ENCODE peak calls at places on chromosomes 11 and 22, in four cellular contexts. L is GM12878, Q is K562, N is HepG2. V is an unnamed sample.
A peak's percentile ranks its signal among the peaks of the same experiment; 100 is the strongest.

GRCh38 chr11:27281740-27282139 is 81.3 kb downstream of the CCDC34 start:
- DNase-seq in L (peak; percentile 19), Q (no peak), N (peak; percentile 29), V (no peak)

GRCh38 chr22:47187558-47187957 is 425.1 kb downstream of the TBC1D22A start:
- DNase-seq in Q (no peak), L (no peak), N (no peak), V (no peak)

GRCh38 chr11:77125191-77125590 is 2.9 kb upstream of the MYO7A start:
- DNase-seq in L (no peak), Q (no peak), N (no peak), V (no peak)

GRCh38 chr11:8003187-8003586 is 16.1 kb downstream of the EIF3F start:
- DNase-seq in L (no peak), N (no peak), Q (no peak), V (no peak)

GRCh38 chr11:76638267-76639197 is 32.0 kb downstream of the LRRC32 start:
- DNase-seq in N (no peak), Q (no peak), L (no peak), V (no peak)

GRCh38 chr11:100805509-100806199 is 118.6 kb downstream of the ARHGAP42 start:
- DNase-seq in L (no peak), N (no peak), Q (peak; percentile 13), V (no peak)

GRCh38 chr11:127919206-127920000 is 668.0 kb downstream of the ETS1 start:
- DNase-seq in N (no peak), L (no peak), Q (no peak), V (no peak)

GRCh38 chr11:128894685-128895084 is 3.5 kb downstream of the KCNJ5 start:
- DNase-seq in N (peak; percentile 8), L (no peak), Q (peak; percentile 38), V (no peak)

GRCh38 chr11:134044514-134045284 is 24.2 kb upstream of the JAM3 start:
- DNase-seq in L (no peak), N (no peak), Q (no peak), V (no peak)

GRCh38 chr22:44193537-44193896 is 12.8 kb downstream of the PARVG start:
- DNase-seq in L (no peak), N (no peak), Q (no peak), V (no peak)

GRCh38 chr11:19173964-19174638 is 27.7 kb downstream of the CSRP3 start:
- DNase-seq in L (no peak), N (no peak), Q (peak; percentile 35), V (no peak)
- TF ChIP-seq HDAC6 in L (no peak), N (no peak), Q (no peak), V (no peak)

DNA sequence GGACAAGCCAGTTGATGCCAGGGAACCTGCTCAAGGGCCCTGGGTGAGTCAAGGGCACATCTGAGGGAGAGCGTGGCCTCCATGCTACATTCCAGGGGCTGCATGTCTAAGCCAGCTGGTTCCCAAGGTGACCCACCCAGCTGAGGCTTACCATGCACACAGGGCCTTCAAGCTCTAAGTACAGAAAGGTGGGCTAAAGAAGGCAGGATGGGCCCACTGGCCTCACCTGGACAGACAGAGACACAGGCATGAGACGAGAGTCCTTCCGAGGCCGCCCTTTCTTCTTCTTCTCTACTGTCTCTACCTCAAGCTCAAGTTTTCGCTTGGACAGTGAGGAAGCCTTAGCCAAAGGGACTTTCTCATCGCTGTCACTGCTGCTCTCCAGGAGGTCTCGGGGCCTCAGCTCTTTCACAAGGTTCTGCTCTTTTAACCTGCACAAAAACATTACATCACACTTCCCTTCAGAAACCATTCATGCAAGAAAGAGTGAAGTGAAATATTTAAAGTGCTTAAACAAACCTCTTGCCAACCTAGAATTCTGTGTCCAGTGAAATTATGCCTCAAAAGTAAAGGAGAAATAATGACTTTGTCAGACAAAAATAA is 69.9 kb downstream of the HIRA start:
- DNase-seq in Q (no peak), N (no peak), L (peak; percentile 82), V (no peak)
- TF ChIP-seq HDAC6 in Q (no peak), N (no peak), L (no peak), V (no peak)

GRCh38 chr22:23110190-23110921 is 31.4 kb downstream of the RSPH14 start:
- DNase-seq in Q (no peak), N (no peak), L (no peak), V (no peak)
- TF ChIP-seq HDAC6 in Q (no peak), N (no peak), L (no peak), V (no peak)

DNA sequence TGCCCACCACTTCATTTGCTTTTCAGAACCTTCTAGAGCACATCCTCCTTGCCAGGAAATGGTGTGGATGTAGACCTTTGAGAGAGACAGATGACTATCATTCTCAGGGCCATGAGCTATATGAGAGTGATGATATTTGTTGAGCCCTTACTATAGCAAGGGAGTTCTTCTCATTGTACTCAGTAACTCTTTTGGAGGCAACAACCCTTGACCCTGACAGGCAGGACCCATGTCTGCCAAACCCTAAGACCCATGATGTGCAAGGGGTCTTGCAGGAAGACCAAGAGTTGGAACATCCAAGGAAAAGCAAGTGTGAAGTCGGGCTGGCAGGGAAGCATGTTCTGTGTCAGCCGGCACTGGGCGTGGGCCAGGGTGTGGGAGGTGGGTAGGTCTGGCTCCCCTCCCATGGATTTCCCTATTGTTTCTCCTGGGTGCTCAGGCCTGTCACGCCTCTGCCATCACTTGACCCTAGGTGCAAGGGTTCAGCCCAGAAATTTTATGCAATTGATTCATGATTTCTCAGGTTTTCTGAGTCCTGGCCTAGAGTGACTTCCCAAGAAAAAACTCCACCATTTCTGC is 1.2 kb downstream of the FOLR3 start:
- DNase-seq in N (no peak), L (no peak), Q (no peak), V (no peak)
- TF ChIP-seq HDAC6 in N (no peak), L (no peak), Q (no peak), V (no peak)

DNA sequence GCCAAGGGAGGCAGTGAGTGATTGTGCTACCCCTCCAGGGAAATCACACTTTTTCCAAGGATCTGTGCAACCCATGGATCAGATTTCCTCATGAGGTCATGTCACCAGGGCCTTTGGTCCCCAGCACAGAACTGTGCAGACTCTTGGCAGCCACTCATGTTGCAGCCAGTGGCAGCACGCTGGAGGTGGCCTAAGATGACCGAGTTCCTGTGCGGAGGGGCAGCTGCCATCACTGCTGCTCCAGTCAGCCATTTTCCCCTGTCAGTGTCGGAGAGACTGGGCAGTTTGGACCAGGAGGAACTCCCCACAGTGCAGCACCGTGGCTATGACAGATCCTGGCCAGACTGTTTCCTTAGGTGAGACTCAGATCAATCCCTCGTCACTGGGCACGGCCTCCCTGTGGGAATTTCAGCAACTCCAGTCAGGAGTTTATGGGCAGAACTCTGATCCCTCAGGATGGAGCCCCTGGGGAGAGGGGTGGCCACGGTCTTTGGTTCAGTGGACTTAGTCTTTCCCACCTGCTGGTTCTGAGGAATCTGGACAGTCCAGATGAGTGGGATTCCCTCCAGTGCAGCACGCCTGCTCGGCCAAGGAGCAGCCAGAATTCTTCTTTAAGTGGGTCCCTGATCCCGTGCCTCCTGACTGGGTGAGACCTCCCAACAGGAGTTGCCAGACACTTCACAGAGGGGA is 194.6 kb upstream of the CARD18 start:
- DNase-seq in N (no peak), L (no peak), Q (no peak), V (no peak)
- TF ChIP-seq HDAC6 in N (no peak), L (no peak), Q (no peak), V (no peak)